ENCODE peak calls at places on chromosomes 12 and 14, in nine cellular contexts. One of them, this sample, is unnamed. For H3K27me3, the result is how much of the 10 kb centered on the place peaks cover.

GRCh38 chr14:24179961-24180726 is 8.3 kb downstream of the REC8 start:
- DNase-seq in psoas muscle: peak
- DNase-seq in mammary epithelial cell: peak
- DNase-seq in CD8-positive, alpha-beta memory T cell: no peak
- DNase-seq in HCT116: no peak
- DNase-seq in adrenal gland: peak
- DNase-seq in uterus: peak
- DNase-seq in IMR-90: peak
- DNase-seq in neural progenitor cell: no peak
- DNase-seq in this sample: no peak

GRCh38 chr14:51677276-51677675 is 25.6 kb downstream of the FRMD6 start:
- DNase-seq in psoas muscle: no peak
- DNase-seq in mammary epithelial cell: no peak
- DNase-seq in CD8-positive, alpha-beta memory T cell: no peak
- DNase-seq in HCT116: no peak
- DNase-seq in adrenal gland: no peak
- DNase-seq in uterus: no peak
- DNase-seq in IMR-90: peak
- DNase-seq in neural progenitor cell: no peak
- DNase-seq in this sample: no peak

GRCh38 chr12:29270446-29270845 is 110.5 kb downstream of the ERGIC2 start:
- DNase-seq in psoas muscle: no peak
- DNase-seq in mammary epithelial cell: peak
- DNase-seq in CD8-positive, alpha-beta memory T cell: no peak
- DNase-seq in HCT116: no peak
- DNase-seq in adrenal gland: no peak
- DNase-seq in uterus: no peak
- DNase-seq in IMR-90: no peak
- DNase-seq in neural progenitor cell: no peak
- DNase-seq in this sample: no peak

GRCh38 chr12:52614381-52615207 is 3.8 kb downstream of the KRT73 start:
- DNase-seq in psoas muscle: no peak
- DNase-seq in mammary epithelial cell: peak
- DNase-seq in CD8-positive, alpha-beta memory T cell: no peak
- DNase-seq in HCT116: no peak
- DNase-seq in adrenal gland: no peak
- DNase-seq in uterus: no peak
- DNase-seq in IMR-90: no peak
- DNase-seq in neural progenitor cell: no peak
- DNase-seq in this sample: no peak

GRCh38 chr12:3753549-3754284 is 808 bp upstream of the CRACR2A start:
- DNase-seq in psoas muscle: peak
- DNase-seq in mammary epithelial cell: no peak
- DNase-seq in CD8-positive, alpha-beta memory T cell: no peak
- DNase-seq in HCT116: no peak
- DNase-seq in adrenal gland: no peak
- DNase-seq in uterus: peak
- DNase-seq in IMR-90: no peak
- DNase-seq in neural progenitor cell: no peak
- DNase-seq in this sample: no peak

GRCh38 chr14:105150026-105150367 is 18.6 kb downstream of the JAG2 start:
- DNase-seq in psoas muscle: no peak
- DNase-seq in mammary epithelial cell: no peak
- DNase-seq in CD8-positive, alpha-beta memory T cell: no peak
- DNase-seq in HCT116: no peak
- DNase-seq in adrenal gland: no peak
- DNase-seq in uterus: no peak
- DNase-seq in IMR-90: no peak
- DNase-seq in neural progenitor cell: no peak
- DNase-seq in this sample: no peak

GRCh38 chr14:75720828-75721227 is 59.8 kb downstream of the TTLL5 start:
- DNase-seq in psoas muscle: peak
- DNase-seq in mammary epithelial cell: peak
- DNase-seq in CD8-positive, alpha-beta memory T cell: no peak
- DNase-seq in HCT116: no peak
- DNase-seq in adrenal gland: peak
- DNase-seq in uterus: peak
- DNase-seq in IMR-90: no peak
- DNase-seq in neural progenitor cell: no peak
- DNase-seq in this sample: peak

GRCh38 chr12:108609535-108610335 is 11.9 kb upstream of the TMEM119 start:
- DNase-seq in psoas muscle: peak
- DNase-seq in mammary epithelial cell: no peak
- DNase-seq in CD8-positive, alpha-beta memory T cell: no peak
- DNase-seq in HCT116: no peak
- DNase-seq in adrenal gland: peak
- DNase-seq in uterus: peak
- DNase-seq in IMR-90: peak
- DNase-seq in neural progenitor cell: no peak
- DNase-seq in this sample: no peak

GRCh38 chr14:37221073-37221472 is 23.3 kb downstream of the MIPOL1 start:
- DNase-seq in psoas muscle: no peak
- DNase-seq in mammary epithelial cell: no peak
- DNase-seq in CD8-positive, alpha-beta memory T cell: no peak
- DNase-seq in HCT116: no peak
- DNase-seq in adrenal gland: no peak
- DNase-seq in uterus: no peak
- DNase-seq in IMR-90: no peak
- DNase-seq in neural progenitor cell: no peak
- DNase-seq in this sample: no peak

GRCh38 chr12:107332726-107333125 is 239.4 kb upstream of the CRY1 start:
- DNase-seq in psoas muscle: no peak
- DNase-seq in mammary epithelial cell: no peak
- DNase-seq in CD8-positive, alpha-beta memory T cell: no peak
- DNase-seq in HCT116: no peak
- DNase-seq in adrenal gland: no peak
- DNase-seq in uterus: no peak
- DNase-seq in IMR-90: no peak
- DNase-seq in neural progenitor cell: no peak
- DNase-seq in this sample: no peak

GRCh38 chr12:96720363-96720705 is 186.7 kb upstream of the NEDD1 start:
- DNase-seq in psoas muscle: no peak
- DNase-seq in mammary epithelial cell: peak
- DNase-seq in CD8-positive, alpha-beta memory T cell: no peak
- DNase-seq in HCT116: no peak
- DNase-seq in adrenal gland: no peak
- DNase-seq in uterus: no peak
- DNase-seq in IMR-90: no peak
- DNase-seq in neural progenitor cell: no peak
- DNase-seq in this sample: no peak

GRCh38 chr12:31895449-31896150 is 63.6 kb upstream of the RESF1 start:
- DNase-seq in psoas muscle: no peak
- DNase-seq in mammary epithelial cell: no peak
- DNase-seq in CD8-positive, alpha-beta memory T cell: no peak
- DNase-seq in HCT116: no peak
- DNase-seq in adrenal gland: no peak
- DNase-seq in uterus: no peak
- DNase-seq in IMR-90: no peak
- DNase-seq in neural progenitor cell: no peak
- DNase-seq in this sample: no peak
- H3K27ac ChIP-seq in psoas muscle: no peak
- H3K27ac ChIP-seq in mammary epithelial cell: no peak
- H3K27ac ChIP-seq in CD8-positive, alpha-beta memory T cell: peak
- H3K27ac ChIP-seq in HCT116: no peak
- H3K27ac ChIP-seq in adrenal gland: peak
- H3K27ac ChIP-seq in uterus: no peak
- H3K27ac ChIP-seq in IMR-90: no peak
- H3K27ac ChIP-seq in neural progenitor cell: no peak
- H3K27ac ChIP-seq in this sample: no peak

GRCh38 chr14:89614009-89614691 is 197.1 kb upstream of the FOXN3 start:
- DNase-seq in psoas muscle: no peak
- DNase-seq in mammary epithelial cell: no peak
- DNase-seq in CD8-positive, alpha-beta memory T cell: no peak
- DNase-seq in HCT116: no peak
- DNase-seq in adrenal gland: no peak
- DNase-seq in uterus: no peak
- DNase-seq in IMR-90: no peak
- DNase-seq in neural progenitor cell: no peak
- DNase-seq in this sample: no peak
- H3K4me3 ChIP-seq in psoas muscle: no peak
- H3K4me3 ChIP-seq in mammary epithelial cell: no peak
- H3K4me3 ChIP-seq in CD8-positive, alpha-beta memory T cell: no peak
- H3K4me3 ChIP-seq in HCT116: no peak
- H3K4me3 ChIP-seq in adrenal gland: no peak
- H3K4me3 ChIP-seq in uterus: no peak
- H3K4me3 ChIP-seq in IMR-90: no peak
- H3K4me3 ChIP-seq in neural progenitor cell: no peak
- H3K4me3 ChIP-seq in this sample: no peak

DNA sequence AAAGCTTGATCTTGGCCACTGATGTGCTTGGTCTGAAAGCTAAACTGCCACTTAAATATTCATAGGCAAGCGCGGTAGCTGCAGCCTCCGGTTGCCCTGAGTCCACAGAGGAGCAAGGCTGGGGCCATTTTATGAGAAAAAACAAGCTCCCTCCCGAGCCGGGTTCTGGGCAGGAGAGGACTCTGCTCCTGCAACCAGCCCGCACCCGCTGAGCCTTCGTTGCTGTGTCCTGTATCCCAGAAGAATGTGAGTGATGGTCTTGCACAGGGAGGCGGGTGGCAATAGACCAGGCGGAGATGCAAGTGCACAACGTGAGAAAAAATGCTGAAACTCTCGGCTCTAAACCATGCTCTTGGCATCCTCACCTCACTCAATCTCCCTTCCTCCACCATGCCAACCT is 57.5 kb downstream of the RIMBP2 start:
- DNase-seq in psoas muscle: no peak
- DNase-seq in mammary epithelial cell: no peak
- DNase-seq in CD8-positive, alpha-beta memory T cell: no peak
- DNase-seq in HCT116: no peak
- DNase-seq in adrenal gland: no peak
- DNase-seq in uterus: no peak
- DNase-seq in IMR-90: no peak
- DNase-seq in neural progenitor cell: no peak
- DNase-seq in this sample: no peak
- H3K27me3 ChIP-seq in psoas muscle: under half
- H3K27me3 ChIP-seq in mammary epithelial cell: under half
- H3K27me3 ChIP-seq in CD8-positive, alpha-beta memory T cell: under half
- H3K27me3 ChIP-seq in HCT116: under half
- H3K27me3 ChIP-seq in adrenal gland: under half
- H3K27me3 ChIP-seq in uterus: under half
- H3K27me3 ChIP-seq in IMR-90: under half
- H3K27me3 ChIP-seq in neural progenitor cell: under half
- H3K27me3 ChIP-seq in this sample: under half

GRCh38 chr12:124419292-124420040 is 124.6 kb downstream of the RFLNA start:
- DNase-seq in psoas muscle: no peak
- DNase-seq in mammary epithelial cell: no peak
- DNase-seq in CD8-positive, alpha-beta memory T cell: no peak
- DNase-seq in HCT116: no peak
- DNase-seq in adrenal gland: no peak
- DNase-seq in uterus: no peak
- DNase-seq in IMR-90: peak
- DNase-seq in neural progenitor cell: no peak
- DNase-seq in this sample: no peak

GRCh38 chr12:124418156-124418555 is 123.3 kb downstream of the RFLNA start:
- DNase-seq in psoas muscle: no peak
- DNase-seq in mammary epithelial cell: no peak
- DNase-seq in CD8-positive, alpha-beta memory T cell: no peak
- DNase-seq in HCT116: no peak
- DNase-seq in adrenal gland: no peak
- DNase-seq in uterus: no peak
- DNase-seq in IMR-90: no peak
- DNase-seq in neural progenitor cell: no peak
- DNase-seq in this sample: no peak

GRCh38 chr12:124415064-124415463 is 120.2 kb downstream of the RFLNA start:
- DNase-seq in psoas muscle: no peak
- DNase-seq in mammary epithelial cell: no peak
- DNase-seq in CD8-positive, alpha-beta memory T cell: no peak
- DNase-seq in HCT116: no peak
- DNase-seq in adrenal gland: no peak
- DNase-seq in uterus: no peak
- DNase-seq in IMR-90: no peak
- DNase-seq in neural progenitor cell: no peak
- DNase-seq in this sample: no peak

GRCh38 chr12:124418791-124419190 is 123.9 kb downstream of the RFLNA start:
- DNase-seq in psoas muscle: no peak
- DNase-seq in mammary epithelial cell: no peak
- DNase-seq in CD8-positive, alpha-beta memory T cell: no peak
- DNase-seq in HCT116: no peak
- DNase-seq in adrenal gland: no peak
- DNase-seq in uterus: no peak
- DNase-seq in IMR-90: no peak
- DNase-seq in neural progenitor cell: no peak
- DNase-seq in this sample: peak

GRCh38 chr12:124416516-124417395 is 121.9 kb downstream of the RFLNA start:
- DNase-seq in psoas muscle: no peak
- DNase-seq in mammary epithelial cell: no peak
- DNase-seq in CD8-positive, alpha-beta memory T cell: no peak
- DNase-seq in HCT116: no peak
- DNase-seq in adrenal gland: no peak
- DNase-seq in uterus: no peak
- DNase-seq in IMR-90: peak
- DNase-seq in neural progenitor cell: no peak
- DNase-seq in this sample: no peak
- H3K27ac ChIP-seq in psoas muscle: no peak
- H3K27ac ChIP-seq in mammary epithelial cell: no peak
- H3K27ac ChIP-seq in CD8-positive, alpha-beta memory T cell: no peak
- H3K27ac ChIP-seq in HCT116: no peak
- H3K27ac ChIP-seq in adrenal gland: peak
- H3K27ac ChIP-seq in uterus: no peak
- H3K27ac ChIP-seq in IMR-90: no peak
- H3K27ac ChIP-seq in neural progenitor cell: no peak
- H3K27ac ChIP-seq in this sample: no peak

This sample was measured in dorsolateral prefrontal cortex.